ENCODE peak calls at places on chromosomes 16 and 17, in eight cellular contexts. J, D, U, G, I, Y, R and B are unnamed samples.

GRCh38 chr17:74012465-74012864 is 191.0 kb upstream of the RPL38 start:
- DNase-seq in J (peak), I (no peak), D (peak), G (no peak), R (no peak), Y (no peak), U (no peak), B (no peak)

GRCh38 chr16:52547001-52547833 is at the start of gene TOX3:
- DNase-seq in I (no peak), Y (no peak), U (no peak), R (peak), D (no peak), J (peak), G (no peak), B (no peak)

GRCh38 chr17:40451420-40451819 is 8.2 kb downstream of the IGFBP4 start:
- DNase-seq in I (no peak), U (peak), J (no peak), G (no peak), R (no peak), Y (no peak), D (no peak), B (no peak)

GRCh38 chr17:74923538-74924249 is 379 bp upstream of the OTOP2 start:
- DNase-seq in G (peak), R (peak), Y (peak), D (peak), J (no peak), U (no peak), I (peak), B (no peak)

GRCh38 chr16:68902376-68903345 is 59.3 kb downstream of the TANGO6 start:
- DNase-seq in Y (peak), G (peak), J (peak), D (peak), R (peak), U (no peak), I (peak), B (peak)

GRCh38 chr17:65678534-65678933 is 117.1 kb upstream of the AXIN2 start:
- DNase-seq in D (no peak), I (no peak), U (no peak), R (no peak), J (no peak), G (no peak), Y (no peak), B (no peak)

GRCh38 chr17:44499722-44500121 is 3.5 kb downstream of the GPATCH8 start:
- DNase-seq in U (no peak), R (no peak), G (no peak), J (no peak), Y (no peak), D (no peak), I (no peak), B (no peak)

GRCh38 chr16:27053996-27054395 is 12.7 kb upstream of the C16orf82 start:
- DNase-seq in D (no peak), Y (no peak), U (no peak), J (no peak), R (no peak), I (no peak), G (no peak), B (no peak)

GRCh38 chr16:64380751-64381150 is 741.1 kb downstream of the CDH11 start:
- DNase-seq in G (no peak), I (no peak), J (no peak), Y (no peak), U (no peak), R (no peak), D (no peak), B (no peak)

GRCh38 chr16:48682971-48683370 is 73.0 kb upstream of the N4BP1 start:
- DNase-seq in G (no peak), Y (no peak), D (no peak), U (no peak), I (no peak), J (no peak), R (no peak), B (no peak)

GRCh38 chr16:66364117-66364958 is 2.2 kb upstream of the CDH5 start:
- DNase-seq in R (no peak), J (no peak), G (no peak), I (no peak), Y (no peak), U (no peak), D (no peak), B (no peak)

GRCh38 chr17:49013311-49014205 is 16.4 kb downstream of the IGF2BP1 start:
- DNase-seq in I (no peak), U (no peak), D (no peak), Y (no peak), R (peak), J (no peak), G (no peak), B (no peak)

GRCh38 chr17:31019004-31019403 is 48.2 kb downstream of the RNF135 start:
- DNase-seq in R (no peak), D (no peak), Y (no peak), J (no peak), U (no peak), G (no peak), I (no peak), B (no peak)

GRCh38 chr17:28230011-28230410 is 89.0 kb upstream of the TMEM97 start:
- DNase-seq in U (no peak), D (peak), J (no peak), I (no peak), R (peak), Y (no peak), G (no peak), B (no peak)

GRCh38 chr17:40322417-40323315 is 13.7 kb downstream of the RARA start:
- DNase-seq in Y (peak), R (peak), U (no peak), D (peak), I (peak), J (peak), G (no peak), B (peak)

GRCh38 chr17:17492085-17492484 is 4.1 kb downstream of the RASD1 start:
- DNase-seq in J (no peak), I (no peak), U (no peak), Y (no peak), G (no peak), R (no peak), D (no peak), B (no peak)

GRCh38 chr17:45143767-45144198 is 4.5 kb upstream of the HEXIM1 start:
- DNase-seq in U (peak), Y (no peak), I (no peak), R (peak), J (no peak), D (peak), G (no peak), B (no peak)

GRCh38 chr16:77918792-77919707 is 103.3 kb upstream of the CLEC3A start:
- DNase-seq in D (no peak), J (peak), U (peak), R (no peak), I (no peak), Y (no peak), G (peak), B (no peak)

GRCh38 chr16:27638833-27639587 is 89.1 kb downstream of the KATNIP start:
- DNase-seq in G (no peak), Y (no peak), D (no peak), J (no peak), U (no peak), I (no peak), R (no peak), B (peak)

GRCh38 chr17:7215136-7215638 is 4.4 kb downstream of the DLG4 start:
- DNase-seq in G (no peak), J (no peak), D (no peak), Y (no peak), I (no peak), U (no peak), R (peak), B (no peak)

GRCh38 chr16:68344252-68344651 is 33.4 kb downstream of the PRMT7 start:
- DNase-seq in Y (no peak), J (no peak), D (no peak), U (no peak), R (no peak), G (no peak), I (no peak), B (no peak)

GRCh38 chr16:80344570-80344969 is 196.2 kb upstream of the DYNLRB2 start:
- DNase-seq in U (no peak), J (no peak), Y (no peak), G (no peak), D (no peak), R (no peak), I (no peak), B (no peak)

GRCh38 chr16:2484898-2485508 is 10.1 kb downstream of the TBC1D24 start:
- DNase-seq in Y (no peak), I (no peak), G (peak), J (no peak), U (no peak), D (no peak), R (no peak), B (no peak)

GRCh38 chr16:10578474-10579316 is 1.7 kb downstream of the EMP2 start:
- DNase-seq in I (no peak), J (no peak), G (no peak), Y (no peak), R (no peak), U (no peak), D (no peak), B (peak)

GRCh38 chr17:37676115-37676925 is 33.1 kb upstream of the DDX52 start:
- DNase-seq in G (no peak), I (no peak), Y (peak), U (no peak), J (no peak), D (no peak), R (no peak), B (no peak)

GRCh38 chr17:46822388-46822921 is 4.0 kb upstream of the WNT3 start:
- DNase-seq in Y (no peak), D (peak), I (peak), U (no peak), R (peak), G (peak), J (no peak), B (no peak)

GRCh38 chr16:54506691-54507090 is 220.1 kb upstream of the IRX3 start:
- DNase-seq in G (no peak), D (no peak), U (no peak), R (peak), I (no peak), Y (no peak), J (no peak), B (no peak)

GRCh38 chr17:7251330-7252175 is at the start of gene CTDNEP1:
- DNase-seq in R (peak), U (peak), I (peak), D (peak), J (peak), Y (peak), G (peak), B (peak)

GRCh38 chr16:25553711-25554436 is 137.9 kb upstream of the HS3ST4 start:
- DNase-seq in U (no peak), Y (no peak), I (no peak), R (no peak), J (no peak), G (no peak), D (no peak), B (no peak)